ENCODE peak calls at places on chromosomes 7 and 10, in nine cellular contexts. D is HFFc6; L is dermis blood vessel endothelial cell; Q is naive thymus-derived CD8-positive, alpha-beta T cell; C is T-helper 1 cell; S is effector memory CD8-positive, alpha-beta T cell; B is GM04503; W is BJ; K is SIG-M5. A is an unnamed sample.

GRCh38 chr7:93053946-93054943 is 63.5 kb downstream of the SAMD9 start:
- DNase-seq in S (no peak), L (no peak), C (no peak), W (no peak), Q (no peak), K (no peak), B (no peak), D (no peak), A (no peak)

GRCh38 chr7:67470256-67470751 is 473.7 kb downstream of the TYW1 start:
- DNase-seq in B (no peak), L (no peak), W (no peak), S (no peak), C (no peak), D (no peak), Q (no peak), K (no peak), A (no peak)

GRCh38 chr10:131979821-131980270 is 1.9 kb downstream of the BNIP3 start:
- DNase-seq in D (peak), C (no peak), W (no peak), L (peak), S (no peak), K (no peak), B (no peak), Q (no peak), A (no peak)

GRCh38 chr7:10956528-10956927 is 17.1 kb upstream of the PHF14 start:
- DNase-seq in D (no peak), W (no peak), K (no peak), S (no peak), B (no peak), L (no peak), Q (no peak), C (no peak), A (no peak)

GRCh38 chr10:126598009-126598408 is 72.5 kb downstream of the C10orf90 start:
- DNase-seq in W (no peak), K (no peak), L (peak), D (peak), C (no peak), B (no peak), Q (no peak), S (no peak), A (no peak)

GRCh38 chr7:158648787-158649186 is 55.8 kb downstream of the NCAPG2 start:
- DNase-seq in Q (no peak), D (peak), C (no peak), W (no peak), S (no peak), L (no peak), K (no peak), B (no peak), A (no peak)

GRCh38 chr7:25619963-25620799 is 391.9 kb upstream of the NPVF start:
- DNase-seq in W (no peak), L (no peak), S (no peak), B (no peak), D (no peak), Q (no peak), C (no peak), K (peak), A (no peak)

GRCh38 chr10:5476918-5477525 is 22.3 kb downstream of the CALML5 start:
- DNase-seq in Q (no peak), S (no peak), C (no peak), D (no peak), L (no peak), B (no peak), W (no peak), K (no peak), A (no peak)

GRCh38 chr10:113003032-113003431 is 53.0 kb downstream of the TCF7L2 start:
- DNase-seq in L (no peak), D (no peak), C (no peak), B (no peak), S (no peak), W (no peak), Q (no peak), K (no peak), A (no peak)

GRCh38 chr7:98133181-98133580 is 26.5 kb downstream of the LMTK2 start:
- DNase-seq in B (no peak), D (no peak), S (peak), K (peak), C (no peak), W (no peak), L (no peak), Q (no peak), A (no peak)

GRCh38 chr7:124275411-124275810 is 242.5 kb upstream of the TMEM229A start:
- DNase-seq in W (no peak), S (no peak), B (no peak), K (no peak), Q (no peak), C (no peak), L (no peak), D (no peak), A (no peak)

GRCh38 chr10:49083256-49083655 is 32.1 kb downstream of the VSTM4 start:
- DNase-seq in B (no peak), Q (no peak), D (no peak), W (no peak), C (no peak), K (no peak), S (no peak), L (no peak), A (no peak)

GRCh38 chr10:113084031-113084430 is 134.0 kb downstream of the TCF7L2 start:
- DNase-seq in W (no peak), B (no peak), D (peak), C (no peak), Q (no peak), S (no peak), K (no peak), L (no peak), A (no peak)

GRCh38 chr10:38094923-38095574 is 912 bp downstream of the ZNF37A start:
- DNase-seq in B (peak), L (no peak), S (no peak), Q (no peak), W (no peak), C (no peak), K (no peak), D (no peak), A (no peak)

GRCh38 chr10:117471344-117471874 is 71.1 kb upstream of the EMX2 start:
- DNase-seq in C (no peak), L (no peak), D (no peak), B (no peak), Q (no peak), W (no peak), K (no peak), S (no peak), A (no peak)

GRCh38 chr10:14779053-14779649 is 4.5 kb upstream of the FAM107B start:
- DNase-seq in S (no peak), L (no peak), B (peak), C (no peak), Q (no peak), W (peak), K (no peak), D (peak), A (no peak)

GRCh38 chr10:123142701-123143161 is 5.2 kb upstream of the HMX2 start:
- DNase-seq in C (no peak), K (no peak), S (no peak), L (no peak), D (no peak), B (no peak), Q (no peak), W (no peak), A (no peak)

GRCh38 chr10:26217396-26218105 is 977 bp downstream of the GAD2 start:
- DNase-seq in W (no peak), Q (no peak), L (no peak), D (no peak), B (no peak), S (no peak), K (no peak), C (no peak), A (peak)

GRCh38 chr7:19097165-19097885 is 20.1 kb downstream of the TWIST1 start:
- DNase-seq in W (no peak), K (no peak), Q (no peak), L (no peak), D (no peak), C (no peak), S (no peak), B (no peak), A (no peak)